ENCODE peak calls at places on chromosomes 2 and 18, in ten cellular contexts. S is activated naive CD4-positive, alpha-beta T cell treated with anti-CD3 and anti-CD28 coated beads for 36 hours; F is stromal cell of bone marrow; P is iris pigment epithelial cell; U is caudate nucleus; Q is left ventricle myocardium superior; H is nephron progenitor cell; K is M059J; I is RCC 7860; T is ELF-1. R is an unnamed sample.

GRCh38 chr2:240179941-240180666 is 39.6 kb upstream of the OTOS start:
- DNase-seq in H (no peak), S (no peak), P (no peak), Q (no peak), T (no peak), F (no peak), K (no peak), I (no peak), U (no peak), R (no peak)

GRCh38 chr2:43818761-43819160 is 19.9 kb downstream of the ABCG5 start:
- DNase-seq in K (peak; percentile 71), S (peak; percentile 47), T (no peak), P (peak; percentile 69), U (no peak), Q (no peak), I (no peak), H (no peak), F (peak; percentile 21), R (peak; percentile 42)

GRCh38 chr2:74457129-74457548 is 1.1 kb upstream of the WBP1 start:
- DNase-seq in Q (no peak), H (no peak), P (peak; percentile 53), I (peak; percentile 31), K (no peak), T (no peak), U (no peak), F (no peak), S (no peak), R (no peak)

GRCh38 chr2:223215136-223215535 is 163.1 kb downstream of the KCNE4 start:
- DNase-seq in H (no peak), T (no peak), Q (no peak), K (no peak), F (no peak), P (no peak), U (no peak), I (no peak), S (no peak), R (no peak)

GRCh38 chr2:214005337-214005736 is 405.5 kb upstream of the VWC2L start:
- DNase-seq in H (no peak), I (no peak), K (peak; percentile 25), Q (no peak), T (no peak), P (peak; percentile 51), F (no peak), U (no peak), S (no peak), R (peak; percentile 18)

GRCh38 chr18:7273301-7273911 is 42.5 kb downstream of the LRRC30 start:
- DNase-seq in K (peak; percentile 84), S (no peak), P (peak; percentile 77), F (peak; percentile 63), U (no peak), H (no peak), Q (peak; percentile 73), T (peak; percentile 17), I (peak; percentile 51), R (peak; percentile 80)

GRCh38 chr2:229118336-229118735 is 152.8 kb downstream of the PID1 start:
- DNase-seq in T (no peak), U (no peak), S (no peak), H (no peak), P (peak; percentile 13), Q (no peak), I (no peak), F (no peak), K (no peak), R (peak; percentile 22)

GRCh38 chr2:219286436-219287115 is 7.4 kb downstream of the DNAJB2 start:
- DNase-seq in H (no peak), S (no peak), T (no peak), K (peak; percentile 57), F (no peak), Q (no peak), P (no peak), I (no peak), U (no peak), R (no peak)

GRCh38 chr18:13390196-13390595 is 171.6 kb downstream of the LDLRAD4 start:
- DNase-seq in T (no peak), H (no peak), F (no peak), Q (no peak), P (no peak), U (no peak), I (no peak), S (no peak), K (no peak), R (no peak)

GRCh38 chr2:198042189-198042588 is 237.8 kb downstream of the PLCL1 start:
- DNase-seq in I (no peak), P (no peak), F (no peak), S (no peak), K (no peak), T (no peak), Q (no peak), U (no peak), H (no peak), R (no peak)

GRCh38 chr18:7876354-7876753 is 309.2 kb downstream of the PTPRM start:
- DNase-seq in S (no peak), U (no peak), H (no peak), P (no peak), T (no peak), K (no peak), Q (no peak), F (no peak), I (peak; percentile 54), R (no peak)

GRCh38 chr18:63956755-63957154 is 7.7 kb downstream of the HMSD start:
- DNase-seq in K (peak; percentile 33), F (no peak), U (no peak), S (no peak), P (no peak), H (no peak), Q (no peak), I (no peak), T (no peak), R (peak; percentile 58)

GRCh38 chr18:21740724-21741510 is at the start of gene MIB1:
- DNase-seq in K (no peak), I (peak; percentile 87), F (no peak), P (no peak), H (peak; percentile 99), Q (peak; percentile 99), U (no peak), S (no peak), T (peak; percentile 99), R (no peak)

GRCh38 chr2:46364797-46365457 is 67.7 kb downstream of the EPAS1 start:
- DNase-seq in Q (no peak), I (peak; percentile 57), U (no peak), K (peak; percentile 57), F (peak; percentile 50), P (peak; percentile 68), T (peak; percentile 34), H (peak; percentile 30), S (peak; percentile 57), R (peak; percentile 78)

GRCh38 chr2:68766378-68766845 is 31.8 kb downstream of the ARHGAP25 start:
- DNase-seq in U (no peak), Q (peak; percentile 43), P (peak; percentile 98), K (peak; percentile 10), F (no peak), S (peak; percentile 77), T (peak; percentile 22), H (no peak), I (no peak), R (peak; percentile 9)

GRCh38 chr2:160019374-160020098 is 42.9 kb downstream of the PLA2R1 start:
- DNase-seq in P (no peak), S (no peak), I (no peak), U (no peak), F (no peak), T (no peak), Q (no peak), K (no peak), H (no peak), R (no peak)

GRCh38 chr2:170177950-170178781 is at the start of gene MYO3B:
- DNase-seq in T (no peak), P (peak; percentile 47), F (peak; percentile 40), K (peak; percentile 56), Q (no peak), U (no peak), I (no peak), S (no peak), H (no peak), R (peak; percentile 41)

GRCh38 chr2:48600917-48601316 is 16.7 kb upstream of the GTF2A1L start:
- DNase-seq in U (no peak), P (peak; percentile 58), I (no peak), T (no peak), H (no peak), K (peak; percentile 39), F (peak; percentile 56), Q (no peak), S (no peak), R (peak; percentile 78)

GRCh38 chr2:1552611-1553010 is 139.3 kb downstream of the TPO start:
- DNase-seq in P (no peak), Q (no peak), H (no peak), K (no peak), F (no peak), I (no peak), T (no peak), S (no peak), U (no peak), R (no peak)

GRCh38 chr2:25698752-25699151 is 25.4 kb upstream of the DTNB start:
- DNase-seq in U (no peak), T (no peak), S (peak; percentile 31), H (no peak), I (no peak), K (peak; percentile 56), F (no peak), Q (no peak), P (peak; percentile 65), R (peak; percentile 30)

GRCh38 chr2:27915191-27915590 is 24.7 kb downstream of the BABAM2 start:
- DNase-seq in H (no peak), P (no peak), I (no peak), S (no peak), F (no peak), U (no peak), Q (no peak), T (no peak), K (no peak), R (no peak)

GRCh38 chr2:186381573-186381972 is 104.5 kb upstream of the ZC3H15 start:
- DNase-seq in U (no peak), P (no peak), Q (no peak), S (no peak), T (no peak), I (no peak), K (no peak), H (no peak), F (no peak), R (no peak)

GRCh38 chr2:219298759-219299371 is 10.3 kb downstream of the PTPRN start:
- DNase-seq in K (peak; percentile 65), P (peak; percentile 61), S (peak; percentile 94), Q (peak; percentile 90), H (peak; percentile 95), U (peak; percentile 65), F (peak; percentile 56), I (peak; percentile 57), T (peak; percentile 95), R (peak; percentile 79)

GRCh38 chr2:168185583-168186274 is 61.7 kb downstream of the STK39 start:
- DNase-seq in H (no peak), U (no peak), F (no peak), Q (no peak), I (no peak), P (peak; percentile 36), S (no peak), T (no peak), K (no peak), R (no peak)

GRCh38 chr18:12397793-12398192 is 9.9 kb upstream of the PRELID3A start:
- DNase-seq in I (no peak), T (no peak), Q (no peak), P (no peak), U (no peak), S (no peak), H (no peak), K (no peak), F (no peak), R (no peak)

GRCh38 chr2:58974426-58974825 is 733.3 kb upstream of the FANCL start:
- DNase-seq in P (no peak), Q (no peak), H (no peak), U (no peak), T (no peak), K (no peak), F (no peak), I (no peak), S (no peak), R (no peak)

GRCh38 chr2:232139786-232140562 is 178.5 kb downstream of the DIS3L2 start:
- DNase-seq in I (no peak), U (no peak), P (peak; percentile 19), H (no peak), T (no peak), F (peak; percentile 25), Q (no peak), S (no peak), K (no peak), R (peak; percentile 41)

GRCh38 chr18:36509646-36510197 is 212.2 kb downstream of the FHOD3 start:
- DNase-seq in U (no peak), P (no peak), H (no peak), T (no peak), I (no peak), F (no peak), Q (no peak), S (no peak), K (no peak), R (no peak)